ENCODE peak calls at places on chromosomes 11 and 22, in eight cellular contexts. B is lower leg skin, T is uterus, Q is heart right ventricle, U is psoas muscle, I is BJ, R is mammary epithelial cell, Y is GM23248. X is an unnamed sample.

GRCh38 chr11:128931661-128932060 is 11.0 kb downstream of the TP53AIP1 start:
- DNase-seq in B (no peak), Y (no peak), Q (no peak), U (no peak), I (no peak), T (no peak), R (peak), X (no peak)

GRCh38 chr11:66492161-66492865 is 12.1 kb downstream of the DPP3 start:
- DNase-seq in Q (no peak), B (no peak), U (peak), I (no peak), T (no peak), R (no peak), Y (no peak), X (no peak)

GRCh38 chr11:117720061-117720511 is 76.9 kb downstream of the DSCAML1 start:
- DNase-seq in U (no peak), R (no peak), I (no peak), Y (no peak), T (no peak), B (no peak), Q (no peak), X (no peak)

GRCh38 chr11:125675196-125675595 is 5.5 kb downstream of the ACRV1 start:
- DNase-seq in Y (no peak), I (no peak), U (no peak), R (no peak), Q (no peak), B (no peak), T (no peak), X (no peak)

GRCh38 chr22:19354201-19354600 is 62.7 kb upstream of the CLTCL1 start:
- DNase-seq in B (no peak), U (no peak), Y (no peak), R (no peak), Q (no peak), T (no peak), I (no peak), X (no peak)

GRCh38 chr11:129259950-129260349 is 67.8 kb upstream of the ARHGAP32 start:
- DNase-seq in U (no peak), Y (no peak), T (no peak), Q (no peak), I (no peak), R (no peak), B (no peak), X (no peak)

GRCh38 chr22:37624876-37625275 is 14.6 kb upstream of the SH3BP1 start:
- DNase-seq in B (no peak), T (peak), U (no peak), Q (no peak), Y (no peak), R (no peak), I (no peak), X (no peak)

GRCh38 chr22:40401981-40402406 is 31.6 kb downstream of the SGSM3 start:
- DNase-seq in R (no peak), Q (no peak), T (no peak), B (peak), Y (no peak), I (no peak), U (no peak), X (no peak)

GRCh38 chr22:46262449-46263207 is 515 bp downstream of the PKDREJ start:
- DNase-seq in T (peak), Q (peak), U (peak), Y (peak), I (no peak), B (peak), R (no peak), X (no peak)

GRCh38 chr22:21013742-21014201 is 1.2 kb upstream of the P2RX6 start:
- DNase-seq in R (no peak), B (no peak), Y (no peak), Q (no peak), U (no peak), I (no peak), T (no peak), X (no peak)

GRCh38 chr11:106706355-106706754 is 311.9 kb downstream of the GUCY1A2 start:
- DNase-seq in B (no peak), I (peak), R (peak), U (no peak), Q (no peak), T (no peak), Y (peak), X (peak)

GRCh38 chr11:71251761-71252433 is 480 bp downstream of the SHANK2 start:
- DNase-seq in I (no peak), R (no peak), Y (peak), Q (no peak), T (no peak), U (no peak), B (peak), X (no peak)

GRCh38 chr11:119421941-119422504 is 949 bp downstream of the THY1 start:
- DNase-seq in Q (no peak), R (no peak), B (no peak), T (no peak), Y (peak), U (no peak), I (no peak), X (no peak)
- H3K4me3 ChIP-seq in Q (peak), R (peak), B (no peak), T (peak), Y (peak), U (peak), I (peak), X (peak)

DNA sequence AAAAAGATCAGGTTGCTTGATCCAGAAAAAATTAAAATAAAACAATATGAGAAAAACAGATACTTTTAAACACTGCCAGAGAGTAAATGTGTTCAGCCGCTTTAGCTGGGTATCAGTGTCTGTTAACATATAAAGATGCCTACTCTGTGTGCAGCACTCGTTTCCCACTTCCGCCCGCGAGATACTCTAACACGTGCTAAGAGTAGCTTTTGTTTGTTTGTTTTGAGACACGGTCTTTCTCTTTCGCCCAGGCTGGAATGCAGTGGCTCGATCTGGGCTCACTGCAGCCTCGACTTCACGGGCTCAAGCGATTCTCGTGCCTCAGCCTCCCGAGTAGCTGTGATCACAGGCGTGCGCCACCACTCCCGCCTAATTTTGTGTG is 531 bp upstream of the MEN1 start:
- DNase-seq in Y (no peak), U (no peak), T (no peak), B (no peak), I (no peak), R (no peak), Q (no peak), X (no peak)
- H3K4me3 ChIP-seq in Y (peak), U (peak), T (peak), B (no peak), I (peak), R (peak), Q (peak), X (peak)

GRCh38 chr22:31631381-31631780 is 30.6 kb downstream of the PISD start:
- DNase-seq in R (no peak), Y (peak), Q (no peak), T (no peak), I (no peak), B (no peak), U (no peak), X (no peak)
- H3K4me3 ChIP-seq in R (no peak), Y (peak), Q (peak), T (peak), I (peak), B (no peak), U (peak), X (peak)

GRCh38 chr11:7300281-7300680 is 48.6 kb downstream of the SYT9 start:
- DNase-seq in I (no peak), T (no peak), U (no peak), B (no peak), Y (no peak), R (no peak), Q (no peak), X (no peak)
- H3K4me3 ChIP-seq in I (no peak), T (no peak), U (no peak), B (no peak), Y (no peak), R (no peak), Q (no peak), X (no peak)

GRCh38 chr11:104881117-104881794 is 17.0 kb downstream of the CASP12 start:
- DNase-seq in Y (no peak), T (no peak), I (no peak), R (no peak), U (no peak), Q (no peak), B (no peak), X (no peak)
- H3K4me3 ChIP-seq in Y (no peak), T (no peak), I (no peak), R (no peak), U (no peak), Q (no peak), B (no peak), X (no peak)

GRCh38 chr11:11171285-11171684 is 181.8 kb downstream of the CSNK2A3 start:
- DNase-seq in B (no peak), Y (peak), Q (no peak), U (no peak), I (no peak), T (peak), R (no peak), X (no peak)
- H3K4me3 ChIP-seq in B (no peak), Y (no peak), Q (no peak), U (no peak), I (no peak), T (no peak), R (no peak), X (no peak)